ENCODE peak calls at places on chromosomes 7 and 10, in five cellular contexts. E is RWPE1, Q is pancreas, O is AG04450, Y is HCT116. X is an unnamed sample.

GRCh38 chr10:30600005-30600404 is 29.5 kb downstream of the LYZL2 start:
- DNase-seq in E (no peak), Q (no peak), O (no peak), Y (no peak), X (no peak)

GRCh38 chr7:138875794-138876193 is 77.8 kb upstream of the ATP6V0A4 start:
- DNase-seq in E (no peak), Q (no peak), O (peak), Y (no peak), X (no peak)

GRCh38 chr10:121106607-121107006 is 255.4 kb downstream of the WDR11 start:
- DNase-seq in E (no peak), Q (no peak), O (no peak), Y (no peak), X (no peak)

GRCh38 chr10:49383853-49384252 is 12.0 kb downstream of the DRGX start:
- DNase-seq in E (no peak), Q (no peak), O (no peak), Y (no peak), X (no peak)

GRCh38 chr10:86666538-86666937 is 1.8 kb upstream of the LDB3 start:
- DNase-seq in E (no peak), Q (no peak), O (no peak), Y (no peak), X (no peak)

GRCh38 chr10:46787321-46787615 is 124.0 kb upstream of the PTPN20 start:
- DNase-seq in E (peak), Q (peak), O (no peak), Y (no peak), X (no peak)

GRCh38 chr10:76282122-76283030 is 851.0 kb downstream of the LRMDA start:
- DNase-seq in E (no peak), Q (peak), O (peak), Y (no peak), X (no peak)

GRCh38 chr10:21989453-21990154 is 13.9 kb downstream of the DNAJC1 start:
- DNase-seq in E (peak), Q (no peak), O (no peak), Y (peak), X (no peak)

GRCh38 chr7:111873963-111874693 is 311.8 kb upstream of the IMMP2L start:
- DNase-seq in E (no peak), Q (no peak), O (no peak), Y (no peak), X (no peak)

GRCh38 chr10:78672898-78673297 is 395.9 kb upstream of the ZMIZ1 start:
- DNase-seq in E (peak), Q (no peak), O (peak), Y (no peak), X (no peak)

GRCh38 chr10:102555781-102556328 is 52.1 kb downstream of the SUFU start:
- DNase-seq in E (peak), Q (no peak), O (peak), Y (no peak), X (peak)

GRCh38 chr10:29253096-29254029 is 35.5 kb upstream of the LYZL1 start:
- DNase-seq in E (no peak), Q (no peak), O (no peak), Y (no peak), X (no peak)

GRCh38 chr10:61888744-61889143 is 12.8 kb upstream of the ARID5B start:
- DNase-seq in E (no peak), Q (no peak), O (no peak), Y (no peak), X (no peak)

GRCh38 chr10:105188737-105189463 is 547.8 kb downstream of the SORCS3 start:
- DNase-seq in E (peak), Q (no peak), O (no peak), Y (no peak), X (no peak)

GRCh38 chr10:131206136-131206995 is 105.2 kb downstream of the TCERG1L start:
- DNase-seq in E (no peak), Q (no peak), O (no peak), Y (no peak), X (no peak)

GRCh38 chr7:144835166-144835611 is 664 bp downstream of the TPK1 start:
- DNase-seq in E (no peak), Q (no peak), O (no peak), Y (no peak), X (peak)

GRCh38 chr7:12648704-12649261 is 38.6 kb upstream of the ARL4A start:
- DNase-seq in E (no peak), Q (no peak), O (no peak), Y (no peak), X (no peak)

GRCh38 chr7:94975316-94975715 is 67.9 kb downstream of the PPP1R9A start:
- DNase-seq in E (no peak), Q (no peak), O (no peak), Y (no peak), X (no peak)

GRCh38 chr10:125551247-125551646 is 131.7 kb downstream of the TEX36 start:
- DNase-seq in E (no peak), Q (no peak), O (no peak), Y (no peak), X (no peak)

GRCh38 chr10:127018298-127018650 is 113.0 kb downstream of the DOCK1 start:
- DNase-seq in E (no peak), Q (no peak), O (no peak), Y (no peak), X (no peak)

GRCh38 chr7:128115821-128116723 is 84.8 kb upstream of the LRRC4 start:
- DNase-seq in E (no peak), Q (peak), O (no peak), Y (no peak), X (no peak)

GRCh38 chr7:99784007-99784406 is at the start of gene CYP3A4:
- DNase-seq in E (no peak), Q (no peak), O (no peak), Y (no peak), X (no peak)

GRCh38 chr7:102107474-102108104 is 179.1 kb upstream of the SH2B2 start:
- DNase-seq in E (no peak), Q (no peak), O (no peak), Y (no peak), X (no peak)

GRCh38 chr10:4790922-4791321 is 35.1 kb upstream of the AKR1E2 start:
- DNase-seq in E (no peak), Q (no peak), O (no peak), Y (no peak), X (no peak)

GRCh38 chr7:43612599-43613589 is 30.0 kb downstream of the STK17A start:
- DNase-seq in E (no peak), Q (no peak), O (peak), Y (no peak), X (peak)

GRCh38 chr7:4993471-4993870 is 34.5 kb upstream of the MMD2 start:
- DNase-seq in E (no peak), Q (no peak), O (no peak), Y (no peak), X (no peak)

GRCh38 chr7:156625585-156625984 is 15.0 kb upstream of the RNF32 start:
- DNase-seq in E (no peak), Q (no peak), O (no peak), Y (no peak), X (no peak)

GRCh38 chr10:118251791-118252190 is 90.3 kb downstream of the FAM204A start:
- DNase-seq in E (peak), Q (no peak), O (no peak), Y (no peak), X (no peak)

GRCh38 chr7:151641587-151641986 is 121.9 kb upstream of the RHEB start:
- DNase-seq in E (no peak), Q (no peak), O (no peak), Y (no peak), X (no peak)

GRCh38 chr7:138226851-138227250 is 150.6 kb downstream of the AKR1D1 start:
- DNase-seq in E (no peak), Q (no peak), O (no peak), Y (no peak), X (no peak)

GRCh38 chr7:918118-918425 is 36.4 kb downstream of the ADAP1 start:
- DNase-seq in E (no peak), Q (no peak), O (no peak), Y (no peak), X (no peak)

GRCh38 chr7:778968-779451 is 51.9 kb upstream of the PRKAR1B start:
- DNase-seq in E (no peak), Q (no peak), O (no peak), Y (no peak), X (no peak)

GRCh38 chr10:71569775-71570588 is 149.6 kb downstream of the C10orf105 start:
- DNase-seq in E (peak), Q (peak), O (no peak), Y (peak), X (peak)

GRCh38 chr7:86930554-86931307 is 128.7 kb downstream of the ELAPOR2 start:
- DNase-seq in E (no peak), Q (no peak), O (no peak), Y (no peak), X (no peak)

GRCh38 chr7:55255501-55256445 is 109.4 kb upstream of the LANCL2 start:
- DNase-seq in E (peak), Q (peak), O (peak), Y (peak), X (peak)

GRCh38 chr10:63429280-63429679 is 36.5 kb downstream of the JMJD1C start:
- DNase-seq in E (no peak), Q (no peak), O (peak), Y (no peak), X (no peak)

GRCh38 chr10:88728107-88728763 is 22.2 kb downstream of the LIPK start:
- DNase-seq in E (no peak), Q (no peak), O (no peak), Y (peak), X (no peak)

GRCh38 chr7:2566890-2567662 is 8.3 kb downstream of the IQCE start:
- DNase-seq in E (no peak), Q (no peak), O (peak), Y (no peak), X (peak)

GRCh38 chr7:2568521-2569223 is 9.9 kb downstream of the IQCE start:
- DNase-seq in E (no peak), Q (no peak), O (no peak), Y (no peak), X (no peak)

GRCh38 chr7:2569421-2569820 is 10.6 kb downstream of the IQCE start:
- DNase-seq in E (no peak), Q (no peak), O (no peak), Y (no peak), X (no peak)

GRCh38 chr7:2566348-2566889 is 7.6 kb downstream of the IQCE start:
- DNase-seq in E (no peak), Q (no peak), O (no peak), Y (no peak), X (no peak)

GRCh38 chr7:2567663-2568238 is 9.0 kb downstream of the IQCE start:
- DNase-seq in E (no peak), Q (no peak), O (no peak), Y (no peak), X (no peak)
- H3K27ac ChIP-seq in E (no peak), Q (no peak), O (peak), Y (no peak), X (no peak)

GRCh38 chr10:50883624-50884023 is 1.8 kb downstream of the A1CF start:
- DNase-seq in E (no peak), Q (no peak), O (no peak), Y (no peak), X (no peak)

GRCh38 chr10:50885097-50885859 is at the start of gene A1CF:
- DNase-seq in E (no peak), Q (no peak), O (no peak), Y (no peak), X (no peak)

GRCh38 chr10:50884302-50884701 is 1.1 kb downstream of the A1CF start:
- DNase-seq in E (no peak), Q (no peak), O (no peak), Y (no peak), X (no peak)

DNA sequence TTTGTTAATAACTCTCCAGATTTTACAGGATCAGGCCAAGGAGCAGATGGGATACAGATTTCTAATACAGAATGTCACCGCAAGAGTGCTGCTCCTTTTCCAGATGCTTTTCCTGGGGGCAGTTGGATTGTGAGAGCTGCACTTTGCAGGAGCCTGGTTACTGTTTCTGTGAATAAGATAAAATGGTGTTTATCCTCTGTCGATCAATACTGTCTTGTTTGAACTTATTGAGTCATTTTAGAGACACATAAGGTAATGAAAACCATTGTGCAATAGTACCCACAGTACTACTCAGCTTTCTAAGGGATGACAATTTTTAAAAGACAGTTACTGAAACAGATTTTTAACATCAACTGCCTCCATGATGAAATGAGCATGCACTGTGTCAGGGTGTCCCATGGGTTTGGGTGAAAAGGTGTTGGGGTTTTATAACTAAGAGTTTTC is 2.9 kb downstream of the A1CF start:
- DNase-seq in E (no peak), Q (no peak), O (no peak), Y (no peak), X (no peak)
- H3K27ac ChIP-seq in E (no peak), Q (no peak), O (no peak), Y (no peak), X (no peak)

GRCh38 chr7:30912986-30913671 is 1.5 kb downstream of the AQP1 start:
- DNase-seq in E (no peak), Q (no peak), O (no peak), Y (no peak), X (no peak)
- H3K27ac ChIP-seq in E (no peak), Q (peak), O (no peak), Y (no peak), X (no peak)

GRCh38 chr10:103676058-103676785 is 179.2 kb downstream of the SH3PXD2A start:
- DNase-seq in E (peak), Q (no peak), O (no peak), Y (no peak), X (no peak)
- H3K27ac ChIP-seq in E (peak), Q (no peak), O (peak), Y (no peak), X (peak)

GRCh38 chr10:106268000-106268399 is 896.5 kb downstream of the SORCS1 start:
- DNase-seq in E (no peak), Q (no peak), O (no peak), Y (no peak), X (no peak)
- H3K27ac ChIP-seq in E (no peak), Q (no peak), O (no peak), Y (no peak), X (no peak)

GRCh38 chr7:83663131-83663530 is 14.2 kb upstream of the SEMA3E start:
- DNase-seq in E (no peak), Q (no peak), O (no peak), Y (no peak), X (no peak)
- H3K27ac ChIP-seq in E (no peak), Q (no peak), O (no peak), Y (no peak), X (no peak)

GRCh38 chr10:110528224-110528997 is 30.7 kb downstream of the DUSP5 start:
- DNase-seq in E (no peak), Q (no peak), O (no peak), Y (no peak), X (no peak)

GRCh38 chr10:110531687-110532086 is 34.0 kb downstream of the DUSP5 start:
- DNase-seq in E (no peak), Q (no peak), O (no peak), Y (no peak), X (no peak)

GRCh38 chr10:110527731-110528171 is 30.0 kb downstream of the DUSP5 start:
- DNase-seq in E (no peak), Q (no peak), O (no peak), Y (no peak), X (no peak)

GRCh38 chr10:110529596-110530011 is 31.9 kb downstream of the DUSP5 start:
- DNase-seq in E (no peak), Q (no peak), O (no peak), Y (no peak), X (no peak)

DNA sequence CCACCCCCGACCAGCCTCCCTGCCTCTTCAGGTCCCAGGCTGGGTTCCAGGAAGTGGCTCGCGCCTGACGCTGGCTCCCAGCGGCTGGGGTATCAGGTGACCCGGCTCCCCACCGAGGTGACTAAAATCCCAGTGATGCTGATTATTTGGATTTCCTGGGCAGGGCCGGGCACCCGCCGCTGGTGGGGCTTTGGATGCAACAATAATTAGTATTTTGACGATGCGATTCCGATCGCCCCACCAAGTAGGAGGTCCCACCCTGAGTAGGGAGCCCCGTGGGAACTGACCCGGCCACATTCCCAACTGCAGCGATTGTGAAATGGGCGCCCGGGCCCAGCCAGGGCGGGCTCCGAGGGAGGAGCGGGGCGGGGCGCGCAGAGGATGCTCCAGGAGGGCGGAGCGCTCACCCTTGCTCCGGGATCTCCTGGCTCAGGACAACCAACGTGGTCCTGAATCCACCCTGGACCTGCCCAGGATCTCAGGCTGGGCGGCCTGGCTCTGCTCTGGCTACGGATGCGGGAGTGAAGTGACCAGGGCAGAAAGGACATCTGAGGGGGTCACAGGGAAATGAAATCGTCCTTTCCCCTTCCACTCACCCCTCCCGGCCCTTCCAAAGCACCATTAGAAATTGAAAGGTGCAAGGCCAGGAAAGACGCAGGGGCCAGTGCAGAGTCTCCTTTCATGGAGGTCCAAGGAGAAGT is 32.6 kb downstream of the DUSP5 start:
- DNase-seq in E (peak), Q (no peak), O (no peak), Y (peak), X (no peak)
- H3K27ac ChIP-seq in E (peak), Q (no peak), O (peak), Y (peak), X (no peak)

GRCh38 chr10:83522456-83522855 is 616.9 kb upstream of the GHITM start:
- DNase-seq in E (no peak), Q (no peak), O (no peak), Y (no peak), X (no peak)
- H3K27ac ChIP-seq in E (no peak), Q (no peak), O (no peak), Y (no peak), X (no peak)

X was measured in caudate nucleus.